ENCODE peak calls at places on chromosomes 1 and 21, in four cellular contexts. J, S, M and R are unnamed samples.
A peak's percentile ranks its signal among the peaks of the same experiment; 100 is the strongest.

GRCh38 chr21:37233551-37234146 is 33.5 kb downstream of the VPS26C start:
- DNase-seq in M (no peak), S (no peak), J (no peak), R (no peak)

GRCh38 chr1:180981596-180982387 is 40.9 kb downstream of the STX6 start:
- DNase-seq in J (peak; percentile 7), M (no peak), S (peak; percentile 51), R (peak; percentile 52)

GRCh38 chr1:90710579-90711536 is 6.2 kb downstream of the BARHL2 start:
- DNase-seq in S (no peak), J (no peak), M (no peak), R (no peak)

GRCh38 chr1:117836069-117836468 is 93.4 kb downstream of the GDAP2 start:
- DNase-seq in J (no peak), M (no peak), S (no peak), R (no peak)

GRCh38 chr1:213055087-213055591 is 4.1 kb downstream of the RPS6KC1 start:
- DNase-seq in J (no peak), M (no peak), S (no peak), R (no peak)

GRCh38 chr1:197180252-197180878 is 33.9 kb upstream of the ASPM start:
- DNase-seq in J (no peak), M (peak; percentile 68), S (peak; percentile 35), R (no peak)

GRCh38 chr1:110235839-110236682 is 25.9 kb downstream of the KCNC4 start:
- DNase-seq in J (no peak), S (no peak), M (peak; percentile 91), R (peak; percentile 72)

GRCh38 chr1:5599541-5599940 is 392.7 kb downstream of the NPHP4 start:
- DNase-seq in S (no peak), J (no peak), M (no peak), R (no peak)

GRCh38 chr21:43712268-43712942 is 6.5 kb upstream of the PDXK start:
- DNase-seq in S (no peak), M (peak; percentile 81), J (no peak), R (no peak)